ENCODE peak calls at places on chromosomes 1 and 21, in six cellular contexts. One of them, this sample, is unnamed.

GRCh38 chr1:77319036-77319705 is 37.4 kb downstream of the AK5 start:
- DNase-seq in K562: no peak
- DNase-seq in GM12878: no peak
- DNase-seq in HCT116: no peak
- DNase-seq in HepG2: no peak
- DNase-seq in H1: no peak
- DNase-seq in this sample: no peak

GRCh38 chr1:12539705-12540579 is 78.1 kb downstream of the DHRS3 start:
- DNase-seq in K562: no peak
- DNase-seq in GM12878: no peak
- DNase-seq in HCT116: peak
- DNase-seq in HepG2: peak
- DNase-seq in H1: no peak
- DNase-seq in this sample: no peak

GRCh38 chr1:44103270-44104131 is 15.1 kb upstream of the KLF17 start:
- DNase-seq in K562: no peak
- DNase-seq in GM12878: no peak
- DNase-seq in HCT116: peak
- DNase-seq in HepG2: peak
- DNase-seq in H1: no peak
- DNase-seq in this sample: peak

GRCh38 chr21:38955495-38955894 is 149.8 kb downstream of the ETS2 start:
- DNase-seq in K562: no peak
- DNase-seq in GM12878: no peak
- DNase-seq in HCT116: no peak
- DNase-seq in HepG2: no peak
- DNase-seq in H1: no peak
- DNase-seq in this sample: no peak

GRCh38 chr21:33110340-33110715 is 40.4 kb downstream of the OLIG1 start:
- DNase-seq in K562: no peak
- DNase-seq in GM12878: no peak
- DNase-seq in HCT116: no peak
- DNase-seq in HepG2: no peak
- DNase-seq in H1: no peak
- DNase-seq in this sample: no peak

GRCh38 chr21:36700295-36700960 is 1.5 kb downstream of the SIM2 start:
- DNase-seq in K562: no peak
- DNase-seq in GM12878: no peak
- DNase-seq in HCT116: no peak
- DNase-seq in HepG2: no peak
- DNase-seq in H1: no peak
- DNase-seq in this sample: no peak

GRCh38 chr1:153288634-153289275 is 24.0 kb downstream of the PGLYRP3 start:
- DNase-seq in K562: peak
- DNase-seq in GM12878: no peak
- DNase-seq in HCT116: peak
- DNase-seq in HepG2: no peak
- DNase-seq in H1: peak
- DNase-seq in this sample: peak

GRCh38 chr1:20194770-20195463 is 8.6 kb upstream of the PLA2G2C start:
- DNase-seq in K562: peak
- DNase-seq in GM12878: peak
- DNase-seq in HCT116: peak
- DNase-seq in HepG2: peak
- DNase-seq in H1: no peak
- DNase-seq in this sample: no peak

GRCh38 chr1:84301759-84302380 is 362 bp downstream of the SAMD13 start:
- DNase-seq in K562: no peak
- DNase-seq in GM12878: no peak
- DNase-seq in HCT116: no peak
- DNase-seq in HepG2: no peak
- DNase-seq in H1: no peak
- DNase-seq in this sample: no peak

GRCh38 chr1:33277488-33278084 is 21.3 kb downstream of the ZNF362 start:
- DNase-seq in K562: no peak
- DNase-seq in GM12878: no peak
- DNase-seq in HCT116: no peak
- DNase-seq in HepG2: no peak
- DNase-seq in H1: no peak
- DNase-seq in this sample: no peak

GRCh38 chr1:227915564-227916553 is 31.9 kb downstream of the WNT9A start:
- DNase-seq in K562: no peak
- DNase-seq in GM12878: no peak
- DNase-seq in HCT116: no peak
- DNase-seq in HepG2: no peak
- DNase-seq in H1: no peak
- DNase-seq in this sample: no peak
- TF ChIP-seq ZNF274 in K562: no peak
- TF ChIP-seq ZNF274 in GM12878: no peak
- TF ChIP-seq ZNF274 in HCT116: no peak
- TF ChIP-seq ZNF274 in HepG2: no peak
- TF ChIP-seq ZNF274 in H1: no peak
- TF ChIP-seq ZNF274 in this sample: no peak

GRCh38 chr1:239819075-239819474 is 272.6 kb upstream of the FMN2 start:
- DNase-seq in K562: no peak
- DNase-seq in GM12878: no peak
- DNase-seq in HCT116: no peak
- DNase-seq in HepG2: no peak
- DNase-seq in H1: no peak
- DNase-seq in this sample: no peak

GRCh38 chr1:239815074-239815473 is 276.6 kb upstream of the FMN2 start:
- DNase-seq in K562: no peak
- DNase-seq in GM12878: no peak
- DNase-seq in HCT116: no peak
- DNase-seq in HepG2: no peak
- DNase-seq in H1: no peak
- DNase-seq in this sample: no peak

GRCh38 chr1:239817801-239818200 is 273.9 kb upstream of the FMN2 start:
- DNase-seq in K562: no peak
- DNase-seq in GM12878: no peak
- DNase-seq in HCT116: no peak
- DNase-seq in HepG2: no peak
- DNase-seq in H1: no peak
- DNase-seq in this sample: no peak

GRCh38 chr1:239814306-239814881 is 277.3 kb upstream of the FMN2 start:
- DNase-seq in K562: no peak
- DNase-seq in GM12878: no peak
- DNase-seq in HCT116: no peak
- DNase-seq in HepG2: peak
- DNase-seq in H1: peak
- DNase-seq in this sample: peak

DNA sequence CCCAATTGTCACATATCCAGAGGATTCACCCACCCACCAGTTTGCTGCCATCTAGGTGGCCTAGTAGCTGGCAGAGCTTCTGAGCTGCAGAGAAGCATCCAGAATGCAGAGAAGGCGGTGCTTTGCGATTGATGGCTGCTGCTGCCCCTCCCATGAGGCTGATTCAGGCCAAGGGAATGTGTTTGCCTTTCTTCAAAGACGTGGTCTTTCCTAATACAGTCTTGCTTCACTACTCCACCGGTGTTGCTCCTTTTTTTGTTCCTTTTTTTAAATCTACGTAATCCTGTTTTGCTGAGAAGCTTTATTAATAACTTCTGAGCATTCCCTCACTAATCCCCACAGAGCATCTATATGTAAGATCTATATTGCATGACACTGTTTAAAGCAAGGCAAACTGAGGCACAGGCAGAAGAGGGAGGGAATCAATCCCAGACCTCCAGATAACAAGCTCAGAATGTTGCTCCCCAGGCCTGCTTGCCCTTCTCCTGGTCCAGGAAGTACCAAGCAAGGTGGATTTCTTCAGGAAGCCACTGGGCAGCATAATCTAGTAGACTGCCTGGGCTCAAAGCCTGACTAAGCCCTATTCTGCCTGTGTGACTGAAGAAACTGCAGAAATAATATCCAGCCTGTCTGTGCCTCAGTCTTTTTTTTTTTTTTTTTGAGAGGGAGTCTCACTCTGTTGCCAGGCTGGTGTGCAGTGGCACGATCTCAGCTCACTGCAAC is 275.4 kb upstream of the FMN2 start:
- DNase-seq in K562: no peak
- DNase-seq in GM12878: no peak
- DNase-seq in HCT116: no peak
- DNase-seq in HepG2: peak
- DNase-seq in H1: no peak
- DNase-seq in this sample: peak
- TF ChIP-seq ZNF274 in K562: no peak
- TF ChIP-seq ZNF274 in GM12878: no peak
- TF ChIP-seq ZNF274 in HCT116: no peak
- TF ChIP-seq ZNF274 in HepG2: no peak
- TF ChIP-seq ZNF274 in H1: no peak
- TF ChIP-seq ZNF274 in this sample: no peak

GRCh38 chr1:200891774-200892157 is 2.9 kb upstream of the INAVA start:
- DNase-seq in K562: no peak
- DNase-seq in GM12878: no peak
- DNase-seq in HCT116: no peak
- DNase-seq in HepG2: peak
- DNase-seq in H1: no peak
- DNase-seq in this sample: peak

GRCh38 chr1:200890027-200890426 is 4.7 kb upstream of the INAVA start:
- DNase-seq in K562: no peak
- DNase-seq in GM12878: no peak
- DNase-seq in HCT116: no peak
- DNase-seq in HepG2: no peak
- DNase-seq in H1: no peak
- DNase-seq in this sample: no peak

GRCh38 chr1:200892546-200892945 is 2.2 kb upstream of the INAVA start:
- DNase-seq in K562: no peak
- DNase-seq in GM12878: no peak
- DNase-seq in HCT116: no peak
- DNase-seq in HepG2: no peak
- DNase-seq in H1: no peak
- DNase-seq in this sample: no peak

GRCh38 chr1:200889571-200889970 is 5.1 kb upstream of the INAVA start:
- DNase-seq in K562: no peak
- DNase-seq in GM12878: no peak
- DNase-seq in HCT116: no peak
- DNase-seq in HepG2: no peak
- DNase-seq in H1: no peak
- DNase-seq in this sample: no peak

DNA sequence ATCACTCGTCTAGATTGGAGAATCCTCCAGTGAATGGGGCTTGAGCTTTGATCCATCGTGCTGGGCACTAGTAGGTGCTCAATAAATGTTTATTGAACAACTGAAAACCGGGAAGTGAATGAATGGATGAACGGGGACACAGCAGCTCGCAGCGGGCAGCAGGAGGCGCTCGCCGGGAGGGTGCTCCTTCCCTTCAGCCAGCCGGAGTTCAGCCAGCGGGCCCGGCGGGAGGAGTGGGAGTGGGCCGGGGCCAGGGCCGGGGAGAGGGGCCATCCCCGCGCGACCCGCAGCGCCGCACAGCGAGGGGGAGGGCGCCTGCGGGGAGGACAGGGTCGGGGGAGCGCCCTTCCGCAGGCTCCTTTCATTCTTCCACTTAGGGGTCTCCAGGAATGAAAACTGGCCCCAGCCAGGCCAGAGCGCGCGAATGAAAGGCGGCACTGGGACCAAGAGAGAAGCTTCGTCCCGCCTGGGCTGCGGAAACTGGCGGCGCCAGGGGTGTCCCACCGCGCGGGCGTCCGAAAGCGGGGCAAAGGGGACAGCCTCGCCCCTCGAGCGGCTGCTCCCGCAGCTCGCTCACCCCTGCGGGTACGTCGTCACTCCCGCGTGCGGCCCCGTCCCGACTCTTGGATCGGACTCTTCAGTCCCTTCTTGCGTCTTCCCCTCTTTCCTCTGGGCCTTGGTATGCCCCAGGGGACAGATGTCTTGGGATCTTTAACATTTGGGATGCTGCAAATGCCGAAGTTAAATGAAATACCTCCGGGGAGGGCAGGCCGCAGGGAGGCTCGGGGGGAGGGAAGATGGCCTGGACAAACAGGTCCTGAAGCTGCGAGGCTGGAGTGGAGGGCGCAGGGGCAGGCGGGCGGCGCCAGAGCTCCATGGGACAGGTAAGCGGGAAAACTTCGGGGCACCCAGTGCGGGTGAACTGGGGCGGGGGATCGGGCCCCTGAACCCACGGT is 3.6 kb upstream of the INAVA start:
- DNase-seq in K562: no peak
- DNase-seq in GM12878: no peak
- DNase-seq in HCT116: peak
- DNase-seq in HepG2: peak
- DNase-seq in H1: no peak
- DNase-seq in this sample: peak
- TF ChIP-seq ZNF274 in K562: no peak
- TF ChIP-seq ZNF274 in GM12878: no peak
- TF ChIP-seq ZNF274 in HCT116: no peak
- TF ChIP-seq ZNF274 in HepG2: peak
- TF ChIP-seq ZNF274 in H1: no peak
- TF ChIP-seq ZNF274 in this sample: no peak

GRCh38 chr1:207333620-207334019 is 12.1 kb downstream of the CD55 start:
- DNase-seq in K562: no peak
- DNase-seq in GM12878: no peak
- DNase-seq in HCT116: no peak
- DNase-seq in HepG2: no peak
- DNase-seq in H1: no peak
- DNase-seq in this sample: no peak

GRCh38 chr1:207342351-207342750 is 20.9 kb downstream of the CD55 start:
- DNase-seq in K562: no peak
- DNase-seq in GM12878: no peak
- DNase-seq in HCT116: no peak
- DNase-seq in HepG2: no peak
- DNase-seq in H1: no peak
- DNase-seq in this sample: no peak

GRCh38 chr1:207335695-207336363 is 14.4 kb downstream of the CD55 start:
- DNase-seq in K562: no peak
- DNase-seq in GM12878: peak
- DNase-seq in HCT116: no peak
- DNase-seq in HepG2: no peak
- DNase-seq in H1: no peak
- DNase-seq in this sample: no peak

DNA sequence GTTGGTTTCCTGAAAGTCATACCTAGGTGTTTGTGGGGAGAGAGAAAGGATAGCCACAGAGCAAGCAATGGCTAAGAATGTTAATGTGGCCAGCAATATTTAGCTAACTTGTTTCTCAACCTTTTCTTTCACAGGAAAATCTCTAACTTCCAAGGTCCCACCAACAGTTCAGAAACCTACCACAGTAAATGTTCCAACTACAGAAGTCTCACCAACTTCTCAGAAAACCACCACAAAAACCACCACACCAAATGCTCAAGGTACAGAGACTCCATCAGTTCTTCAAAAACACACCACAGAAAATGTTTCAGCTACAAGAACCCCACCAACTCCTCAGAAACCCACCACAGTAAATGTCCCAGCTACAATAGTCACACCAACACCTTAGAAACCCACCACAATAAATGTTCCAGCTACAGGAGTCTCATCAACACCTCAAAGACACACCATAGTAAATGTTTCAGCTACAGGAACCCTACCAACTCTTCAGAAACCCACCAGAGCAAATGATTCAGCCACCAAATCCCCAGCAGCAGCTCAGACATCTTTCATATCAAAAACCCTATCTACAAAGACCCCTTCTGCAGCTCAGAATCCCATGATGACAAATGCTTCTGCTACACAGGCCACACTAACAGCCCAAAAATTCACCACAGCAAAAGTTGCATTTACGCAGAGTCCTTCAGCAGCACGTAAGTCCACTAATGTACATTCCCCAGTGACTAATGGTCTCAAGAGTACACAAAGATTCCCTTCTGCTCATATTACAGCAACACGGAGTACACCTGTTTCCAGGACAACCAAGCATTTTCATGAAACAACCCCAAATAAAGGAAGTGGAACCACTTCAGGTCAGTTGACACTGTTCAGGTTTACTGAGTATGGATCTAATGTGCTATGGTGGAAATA is 15.3 kb downstream of the CD55 start:
- DNase-seq in K562: no peak
- DNase-seq in GM12878: peak
- DNase-seq in HCT116: no peak
- DNase-seq in HepG2: peak
- DNase-seq in H1: no peak
- DNase-seq in this sample: no peak
- TF ChIP-seq ZNF274 in K562: no peak
- TF ChIP-seq ZNF274 in GM12878: no peak
- TF ChIP-seq ZNF274 in HCT116: no peak
- TF ChIP-seq ZNF274 in HepG2: no peak
- TF ChIP-seq ZNF274 in H1: no peak
- TF ChIP-seq ZNF274 in this sample: no peak

This sample was measured in NT2/D1.